ENCODE peak calls at places on chromosomes 12 and 14, in five cellular contexts. E, A, Y, S and W are unnamed samples.

GRCh38 chr12:120406080-120406479 is 31.8 kb upstream of the COX6A1 start:
- DNase-seq in E (no peak), A (no peak), Y (no peak), S (no peak), W (no peak)

GRCh38 chr12:118874698-118875548 is 106.4 kb upstream of the SRRM4 start:
- DNase-seq in E (no peak), A (no peak), Y (no peak), S (no peak), W (no peak)

GRCh38 chr14:59583755-59584154 is 7.1 kb upstream of the CCDC175 start:
- DNase-seq in E (no peak), A (no peak), Y (no peak), S (peak), W (no peak)

GRCh38 chr12:90124289-90124688 is 415.7 kb upstream of the ATP2B1 start:
- DNase-seq in E (no peak), A (no peak), Y (no peak), S (peak), W (no peak)

GRCh38 chr12:19449814-19450213 is 10.5 kb downstream of the AEBP2 start:
- DNase-seq in E (no peak), A (no peak), Y (no peak), S (no peak), W (no peak)

GRCh38 chr12:3445127-3445978 is 45.6 kb upstream of the PRMT8 start:
- DNase-seq in E (no peak), A (no peak), Y (no peak), S (no peak), W (no peak)

GRCh38 chr12:46383654-46384450 is 11.3 kb upstream of the SLC38A2 start:
- DNase-seq in E (peak), A (peak), Y (peak), S (peak), W (peak)

GRCh38 chr12:6788972-6789905 is at the start of gene CD4:
- DNase-seq in E (no peak), A (no peak), Y (no peak), S (no peak), W (peak)

GRCh38 chr14:104433401-104434213 is 146.0 kb upstream of the C14orf180 start:
- DNase-seq in E (no peak), A (no peak), Y (peak), S (no peak), W (no peak)

GRCh38 chr14:26841920-26842741 is 244.3 kb upstream of the NOVA1 start:
- DNase-seq in E (peak), A (peak), Y (no peak), S (peak), W (peak)

GRCh38 chr12:127785535-127785934 is 481.4 kb upstream of the TMEM132C start:
- DNase-seq in E (no peak), A (peak), Y (no peak), S (no peak), W (no peak)

GRCh38 chr14:62269204-62269603 is 507.0 kb downstream of the SNAPC1 start:
- DNase-seq in E (no peak), A (no peak), Y (no peak), S (no peak), W (no peak)

GRCh38 chr12:115004469-115005146 is 320.6 kb upstream of the TBX3 start:
- DNase-seq in E (no peak), A (no peak), Y (no peak), S (peak), W (no peak)

GRCh38 chr12:18421840-18422239 is 160.5 kb downstream of the PIK3C2G start:
- DNase-seq in E (no peak), A (no peak), Y (no peak), S (no peak), W (no peak)

GRCh38 chr12:96399081-96399918 is 939 bp downstream of the CDK17 start:
- DNase-seq in E (peak), A (peak), Y (peak), S (peak), W (peak)

GRCh38 chr12:64255249-64255648 is 33.2 kb upstream of the KICS2 start:
- DNase-seq in E (no peak), A (no peak), Y (no peak), S (no peak), W (no peak)

GRCh38 chr14:44768935-44769334 is 192.8 kb downstream of the KLHL28 start:
- DNase-seq in E (no peak), A (no peak), Y (no peak), S (no peak), W (no peak)

GRCh38 chr14:101074124-101075024 is 170.9 kb upstream of the RTL1 start:
- DNase-seq in E (no peak), A (peak), Y (no peak), S (no peak), W (peak)

GRCh38 chr12:88334271-88334670 is 192.2 kb downstream of the TMTC3 start:
- DNase-seq in E (peak), A (no peak), Y (no peak), S (no peak), W (no peak)
- H3K4me3 ChIP-seq in E (no peak), A (no peak), Y (no peak), S (no peak), W (no peak)

DNA sequence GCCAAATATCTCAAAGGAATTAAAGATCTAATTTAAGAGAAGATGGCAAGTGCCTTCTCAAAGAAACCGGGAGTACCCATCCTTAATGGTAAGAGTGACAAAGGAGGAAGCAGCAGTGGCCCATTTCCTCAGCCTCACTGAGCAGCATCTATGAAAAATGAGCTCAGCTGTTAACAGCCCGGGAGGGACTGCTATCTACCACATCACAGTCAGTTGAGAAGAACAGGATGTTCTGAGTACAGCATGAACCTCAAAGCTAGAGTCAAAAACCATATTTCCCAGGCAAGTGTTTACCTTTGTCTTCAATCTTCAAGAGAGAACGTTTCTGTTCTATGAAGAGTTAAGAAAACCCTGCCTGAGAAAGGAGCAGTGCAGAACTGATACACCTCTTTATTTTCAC is 115.0 kb downstream of the BTG1 start:
- DNase-seq in E (peak), A (peak), Y (no peak), S (no peak), W (peak)
- TF ChIP-seq POLR2A in E (no peak), A (no peak), Y (no peak), S (no peak), W (no peak)

DNA sequence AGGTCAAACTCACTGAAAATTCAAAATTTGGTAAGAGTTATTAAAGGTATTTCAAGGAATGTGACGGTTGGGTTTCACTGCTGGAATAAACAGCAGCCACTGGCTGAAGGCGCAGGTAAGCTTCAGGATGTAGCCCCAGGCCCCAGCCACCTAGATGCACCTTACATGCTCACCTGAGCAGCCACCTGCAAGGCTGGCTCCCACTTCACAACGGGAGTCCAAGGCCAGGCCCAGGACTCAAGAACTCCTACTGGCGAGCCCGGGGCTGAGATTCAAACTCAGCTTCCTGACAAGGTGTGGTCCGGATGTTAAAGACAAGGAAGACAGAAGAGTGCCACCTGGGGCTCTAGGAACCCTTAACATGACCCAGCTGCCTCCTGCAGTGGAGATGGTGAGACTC is 78.4 kb downstream of the ITPK1 start:
- DNase-seq in E (no peak), A (no peak), Y (no peak), S (no peak), W (no peak)
- TF ChIP-seq CTCF in E (no peak), A (no peak), Y (no peak), S (no peak), W (no peak)

GRCh38 chr14:77108753-77109152 is 10.7 kb downstream of the CIPC start:
- DNase-seq in E (no peak), A (no peak), Y (no peak), S (no peak), W (no peak)

GRCh38 chr14:77106666-77107065 is 8.6 kb downstream of the CIPC start:
- DNase-seq in E (no peak), A (no peak), Y (no peak), S (no peak), W (no peak)

GRCh38 chr14:77105554-77105953 is 7.5 kb downstream of the CIPC start:
- DNase-seq in E (no peak), A (no peak), Y (no peak), S (no peak), W (peak)

GRCh38 chr14:77105118-77105517 is 7.1 kb downstream of the CIPC start:
- DNase-seq in E (no peak), A (no peak), Y (no peak), S (no peak), W (no peak)

DNA sequence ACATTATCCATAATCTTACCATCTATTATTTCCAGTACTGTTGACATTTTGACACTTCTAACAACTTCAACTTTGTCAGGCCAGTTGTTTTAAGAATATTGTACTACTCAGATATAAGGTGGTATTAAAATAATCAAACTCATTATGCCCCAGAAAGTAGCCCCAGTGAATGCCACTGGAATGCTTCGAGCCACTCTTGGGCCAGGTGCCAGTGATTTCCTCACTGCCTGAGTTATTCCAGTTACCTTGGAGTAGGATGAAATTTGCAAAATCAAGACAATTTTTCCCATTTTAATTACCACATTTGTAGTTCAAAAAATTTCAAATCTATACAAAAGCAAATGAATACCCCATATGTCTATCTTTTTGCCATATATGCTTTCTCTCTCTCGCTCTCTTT is 9.2 kb downstream of the CIPC start:
- DNase-seq in E (no peak), A (no peak), Y (no peak), S (no peak), W (no peak)
- H3K4me3 ChIP-seq in E (no peak), A (no peak), Y (no peak), S (no peak), W (no peak)

GRCh38 chr12:108731866-108732461 is 646 bp upstream of the CORO1C start:
- DNase-seq in E (peak), A (peak), Y (peak), S (peak), W (peak)
- TF ChIP-seq POLR2A in E (peak), A (no peak), Y (peak), S (peak), W (no peak)

GRCh38 chr12:123232807-123233504 is at the start of the genes MPHOSPH9 and MTRFR:
- DNase-seq in E (peak), A (peak), Y (peak), S (peak), W (peak)

GRCh38 chr12:123237646-123238329 is 4.6 kb downstream of the MTRFR start:
- DNase-seq in E (peak), A (peak), Y (peak), S (peak), W (peak)

GRCh38 chr12:123231931-123232330 is 1.0 kb downstream of the MPHOSPH9 start:
- DNase-seq in E (no peak), A (no peak), Y (no peak), S (no peak), W (no peak)

GRCh38 chr12:123232472-123232806 is 502 bp downstream of the MPHOSPH9 start:
- DNase-seq in E (no peak), A (no peak), Y (no peak), S (no peak), W (no peak)

GRCh38 chr12:123233505-123234299 is 466 bp downstream of the MTRFR start:
- DNase-seq in E (no peak), A (no peak), Y (no peak), S (no peak), W (no peak)
- TF ChIP-seq CTCF in E (peak), A (no peak), Y (no peak), S (no peak), W (no peak)

DNA sequence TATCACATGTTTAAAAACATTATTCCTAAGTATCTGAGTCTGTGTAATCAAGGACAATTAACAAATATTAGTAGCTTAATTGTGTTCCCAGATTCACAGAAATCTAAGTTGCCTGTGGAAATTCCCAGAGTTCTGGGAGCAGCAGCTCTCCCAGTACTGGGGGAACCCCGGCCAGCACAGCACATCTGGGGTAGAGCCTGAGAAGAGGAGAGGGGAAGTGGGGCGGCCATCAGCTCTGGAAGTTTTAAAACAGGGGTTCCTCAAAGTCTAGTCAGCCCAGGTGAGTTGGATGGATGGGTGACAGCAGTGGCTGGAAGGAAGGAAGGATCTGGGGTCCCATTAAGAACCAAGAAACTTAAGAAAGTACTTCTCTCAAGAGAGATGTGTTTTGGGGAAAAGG is 24.5 kb downstream of the PRICKLE1 start:
- DNase-seq in E (no peak), A (no peak), Y (no peak), S (no peak), W (no peak)
- H3K4me3 ChIP-seq in E (no peak), A (no peak), Y (no peak), S (no peak), W (no peak)

GRCh38 chr14:20454645-20455354 is at the start of the genes APEX1 and OSGEP:
- DNase-seq in E (peak), A (peak), Y (peak), S (peak), W (peak)
- TF ChIP-seq POLR2A in E (peak), A (peak), Y (no peak), S (peak), W (peak)

DNA sequence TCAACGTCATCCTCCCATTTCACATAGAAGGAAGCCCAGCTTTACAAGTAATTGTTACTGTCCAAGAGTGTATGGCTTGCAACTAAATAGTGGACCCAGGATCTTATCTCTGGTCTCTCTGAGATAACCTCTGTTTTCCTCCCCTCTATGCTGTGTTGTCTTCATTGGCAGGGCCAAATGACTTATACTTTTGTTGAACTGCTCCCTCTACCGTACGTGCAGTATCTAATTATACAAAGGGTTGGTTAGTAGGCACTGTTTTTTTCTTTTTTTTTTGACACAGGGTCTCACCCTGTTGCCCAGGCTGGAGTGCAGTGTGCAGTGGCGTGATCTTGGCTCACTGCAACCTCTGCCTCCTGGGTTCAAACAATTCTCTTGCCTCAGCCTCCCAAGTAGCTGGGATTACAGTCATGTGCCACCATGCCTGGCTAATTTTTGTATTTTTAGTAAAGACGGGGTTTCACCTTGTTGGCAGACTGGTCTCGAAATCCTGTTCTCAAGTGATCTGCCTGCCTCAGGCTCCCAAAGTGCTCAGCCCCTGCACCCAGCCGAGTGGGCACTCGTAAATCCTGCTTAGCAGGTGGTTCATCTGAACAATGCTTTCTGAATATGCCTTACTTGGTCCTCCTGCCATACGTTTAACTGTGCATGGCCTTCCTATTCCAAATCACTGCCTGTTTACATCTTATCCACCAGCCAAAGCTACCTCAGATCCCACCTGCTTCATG is 162.1 kb downstream of the ADCK1 start:
- DNase-seq in E (no peak), A (no peak), Y (no peak), S (peak), W (no peak)
- TF ChIP-seq CTCF in E (no peak), A (no peak), Y (no peak), S (no peak), W (no peak)